ENCODE peak calls at places on chromosomes 2 and 18, in five cellular contexts. One of them, this sample, is unnamed.

GRCh38 chr2:216829533-216829932 is 30.3 kb downstream of the TNP1 start:
- DNase-seq in myocyte: peak; percentile 95
- DNase-seq in sciatic nerve: peak; percentile 86
- DNase-seq in NCI-H510A treated with DMSO at 0.1 percent for 48 hours: peak; percentile 52
- DNase-seq in activated CD4-positive, alpha-beta T cell treated with anti-CD3 and anti-CD28 coated beads, Interleukin-2, amount 50 U/mL, for 24 hours: no peak
- DNase-seq in this sample: peak; percentile 37

GRCh38 chr18:79949571-79950439 is 1.6 kb downstream of the SLC66A2 start:
- DNase-seq in NCI-H510A treated with DMSO at 0.1 percent for 48 hours: no peak
- DNase-seq in activated CD4-positive, alpha-beta T cell treated with anti-CD3 and anti-CD28 coated beads, Interleukin-2, amount 50 U/mL, for 24 hours: no peak
- DNase-seq in sciatic nerve: peak; percentile 62
- DNase-seq in myocyte: no peak
- DNase-seq in this sample: no peak

GRCh38 chr18:63317982-63318881 is 1.3 kb downstream of the BCL2 start:
- DNase-seq in sciatic nerve: peak; percentile 87
- DNase-seq in NCI-H510A treated with DMSO at 0.1 percent for 48 hours: peak; percentile 93
- DNase-seq in myocyte: peak; percentile 13
- DNase-seq in activated CD4-positive, alpha-beta T cell treated with anti-CD3 and anti-CD28 coated beads, Interleukin-2, amount 50 U/mL, for 24 hours: peak; percentile 55
- DNase-seq in this sample: peak; percentile 75

GRCh38 chr2:76870581-76870980 is 651.6 kb downstream of the LRRTM4 start:
- DNase-seq in sciatic nerve: no peak
- DNase-seq in NCI-H510A treated with DMSO at 0.1 percent for 48 hours: no peak
- DNase-seq in myocyte: no peak
- DNase-seq in activated CD4-positive, alpha-beta T cell treated with anti-CD3 and anti-CD28 coated beads, Interleukin-2, amount 50 U/mL, for 24 hours: no peak
- DNase-seq in this sample: no peak

GRCh38 chr2:211133766-211134165 is 577.4 kb downstream of the CPS1 start:
- DNase-seq in sciatic nerve: no peak
- DNase-seq in activated CD4-positive, alpha-beta T cell treated with anti-CD3 and anti-CD28 coated beads, Interleukin-2, amount 50 U/mL, for 24 hours: no peak
- DNase-seq in myocyte: peak; percentile 20
- DNase-seq in NCI-H510A treated with DMSO at 0.1 percent for 48 hours: no peak
- DNase-seq in this sample: no peak

GRCh38 chr2:61758991-61759390 is 94.9 kb downstream of the FAM161A start:
- DNase-seq in NCI-H510A treated with DMSO at 0.1 percent for 48 hours: no peak
- DNase-seq in myocyte: peak; percentile 57
- DNase-seq in sciatic nerve: no peak
- DNase-seq in activated CD4-positive, alpha-beta T cell treated with anti-CD3 and anti-CD28 coated beads, Interleukin-2, amount 50 U/mL, for 24 hours: no peak
- DNase-seq in this sample: no peak

GRCh38 chr2:231710751-231711676 is 2.7 kb downstream of the PTMA start:
- DNase-seq in myocyte: peak; percentile 50
- DNase-seq in NCI-H510A treated with DMSO at 0.1 percent for 48 hours: peak; percentile 35
- DNase-seq in activated CD4-positive, alpha-beta T cell treated with anti-CD3 and anti-CD28 coated beads, Interleukin-2, amount 50 U/mL, for 24 hours: no peak
- DNase-seq in sciatic nerve: no peak
- DNase-seq in this sample: peak; percentile 77

GRCh38 chr2:233033672-233034071 is 1.2 kb downstream of the NEU2 start:
- DNase-seq in sciatic nerve: no peak
- DNase-seq in NCI-H510A treated with DMSO at 0.1 percent for 48 hours: no peak
- DNase-seq in activated CD4-positive, alpha-beta T cell treated with anti-CD3 and anti-CD28 coated beads, Interleukin-2, amount 50 U/mL, for 24 hours: no peak
- DNase-seq in myocyte: peak; percentile 19
- DNase-seq in this sample: no peak

GRCh38 chr2:233838251-233838650 is 16.1 kb downstream of the HJURP start:
- DNase-seq in myocyte: no peak
- DNase-seq in sciatic nerve: no peak
- DNase-seq in activated CD4-positive, alpha-beta T cell treated with anti-CD3 and anti-CD28 coated beads, Interleukin-2, amount 50 U/mL, for 24 hours: no peak
- DNase-seq in NCI-H510A treated with DMSO at 0.1 percent for 48 hours: no peak
- DNase-seq in this sample: no peak